ENCODE peak calls at places on chromosomes 1 and 21, in four cellular contexts. R is neural progenitor cell, Z is foreskin fibroblast, B is omental fat pad. C is an unnamed sample.
A peak's percentile ranks its signal among the peaks of the same experiment; 100 is the strongest.

GRCh38 chr1:110173466-110174117 is 23.3 kb downstream of the SLC6A17 start:
- DNase-seq in B (no peak), Z (no peak), R (no peak), C (no peak)

GRCh38 chr21:32516729-32517649 is 68.3 kb downstream of the TCP10L start:
- DNase-seq in B (no peak), Z (peak; percentile 84), R (no peak), C (no peak)

GRCh38 chr1:35442737-35443136 is 114.5 kb downstream of the KIAA0319L start:
- DNase-seq in Z (no peak), R (no peak), B (no peak), C (no peak)

GRCh38 chr1:71330991-71331390 is 250.2 kb upstream of the ZRANB2 start:
- DNase-seq in Z (no peak), B (no peak), R (no peak), C (no peak)

GRCh38 chr1:230382060-230382491 is 44.1 kb downstream of the PGBD5 start:
- DNase-seq in B (no peak), Z (no peak), R (peak; percentile 53), C (no peak)

GRCh38 chr1:245542365-245542764 is 387.6 kb downstream of the KIF26B start:
- DNase-seq in B (no peak), R (no peak), Z (no peak), C (no peak)

GRCh38 chr1:27656157-27656893 is 15.7 kb downstream of the IFI6 start:
- DNase-seq in R (peak; percentile 86), Z (peak; percentile 80), B (no peak), C (no peak)

GRCh38 chr1:119926553-119926952 is 30.2 kb upstream of the ADAM30 start:
- DNase-seq in R (no peak), B (no peak), Z (no peak), C (no peak)

GRCh38 chr1:241808265-241808664 is 39.7 kb upstream of the EXO1 start:
- DNase-seq in Z (peak; percentile 36), R (no peak), B (no peak), C (no peak)

GRCh38 chr1:91792393-91793032 is 93.4 kb downstream of the TGFBR3 start:
- DNase-seq in B (no peak), Z (no peak), R (peak; percentile 33), C (no peak)

GRCh38 chr1:12069616-12070244 is 6.6 kb downstream of the TNFRSF8 start:
- DNase-seq in B (no peak), Z (no peak), R (no peak), C (no peak)

GRCh38 chr1:88877911-88878310 is 13.5 kb downstream of the GTF2B start:
- DNase-seq in R (no peak), Z (no peak), B (no peak), C (no peak)

GRCh38 chr1:3478187-3478586 is 23.7 kb downstream of the ARHGEF16 start:
- DNase-seq in R (no peak), Z (no peak), B (no peak), C (no peak)

GRCh38 chr21:29490016-29490415 is 191.3 kb downstream of the BACH1 start:
- DNase-seq in Z (no peak), B (no peak), R (no peak), C (no peak)

GRCh38 chr1:185733818-185734709 is at the start of gene HMCN1:
- DNase-seq in Z (peak; percentile 64), B (peak; percentile 26), R (peak; percentile 91), C (no peak)

GRCh38 chr1:232378266-232379041 is 251.5 kb downstream of the SIPA1L2 start:
- DNase-seq in Z (no peak), B (no peak), R (no peak), C (no peak)

GRCh38 chr1:178438432-178438831 is 58.3 kb downstream of the CLEC20A start:
- DNase-seq in R (no peak), Z (no peak), B (no peak), C (no peak)

GRCh38 chr1:115251340-115251748 is 86.7 kb downstream of the NGF start:
- DNase-seq in R (no peak), Z (peak; percentile 56), B (no peak), C (no peak)

GRCh38 chr1:224447251-224447650 is 12.7 kb upstream of the WDR26 start:
- DNase-seq in B (peak; percentile 31), Z (peak; percentile 73), R (no peak), C (no peak)

GRCh38 chr1:15167386-15167785 is 13.8 kb downstream of the TMEM51 start:
- DNase-seq in Z (no peak), B (no peak), R (no peak), C (no peak)

GRCh38 chr1:209875510-209875909 is 47.7 kb downstream of the UTP25 start:
- DNase-seq in Z (no peak), R (peak; percentile 68), B (no peak), C (no peak)

GRCh38 chr1:94821636-94822305 is 1.6 kb downstream of the SLC44A3 start:
- DNase-seq in R (no peak), B (no peak), Z (no peak), C (no peak)

GRCh38 chr1:202811296-202812175 is 782 bp downstream of the PCAT6 start:
- DNase-seq in R (no peak), Z (peak; percentile 28), B (no peak), C (no peak)

GRCh38 chr1:167344112-167344511 is 123.4 kb downstream of the POU2F1 start:
- DNase-seq in Z (peak; percentile 43), R (no peak), B (no peak), C (no peak)

GRCh38 chr1:199855580-199855979 is 171.9 kb upstream of the NR5A2 start:
- DNase-seq in B (no peak), Z (peak; percentile 81), R (no peak), C (no peak)

GRCh38 chr1:217230412-217230811 is 400.5 kb downstream of the GPATCH2 start:
- DNase-seq in B (no peak), R (no peak), Z (no peak), C (no peak)

GRCh38 chr1:21576031-21576797 is 67.0 kb downstream of the ALPL start:
- DNase-seq in R (no peak), Z (no peak), B (no peak), C (no peak)

GRCh38 chr1:156115514-156116374 is 1.2 kb downstream of the LMNA start:
- DNase-seq in B (no peak), Z (peak; percentile 55), R (peak; percentile 55), C (no peak)

GRCh38 chr21:45525153-45525909 is 16.9 kb downstream of the SLC19A1 start:
- DNase-seq in R (no peak), B (no peak), Z (no peak), C (no peak)

GRCh38 chr1:9852410-9853301 is 28.9 kb upstream of the CLSTN1 start:
- DNase-seq in R (no peak), Z (peak; percentile 66), B (no peak), C (no peak)

GRCh38 chr21:44503901-44504399 is 36.0 kb downstream of the KRTAP10-1 start:
- DNase-seq in R (no peak), Z (no peak), B (no peak), C (no peak)

GRCh38 chr1:156868341-156868740 is 7.7 kb downstream of the NTRK1 start:
- DNase-seq in B (no peak), Z (no peak), R (no peak), C (no peak)

GRCh38 chr1:88736633-88737248 is 52.7 kb downstream of the PKN2 start:
- DNase-seq in Z (peak; percentile 29), R (peak; percentile 25), B (no peak), C (no peak)

GRCh38 chr21:38809170-38809878 is 3.6 kb downstream of the ETS2 start:
- DNase-seq in Z (no peak), R (no peak), B (no peak), C (no peak)
- TF ChIP-seq CTCF in Z (no peak), R (no peak), B (no peak), C (no peak)

GRCh38 chr1:44213222-44214112 is at the start of gene DMAP1:
- DNase-seq in B (peak; percentile 57), Z (peak; percentile 69), R (peak; percentile 92), C (peak; percentile 82)
- TF ChIP-seq CTCF in B (no peak), Z (no peak), R (no peak), C (no peak)

DNA sequence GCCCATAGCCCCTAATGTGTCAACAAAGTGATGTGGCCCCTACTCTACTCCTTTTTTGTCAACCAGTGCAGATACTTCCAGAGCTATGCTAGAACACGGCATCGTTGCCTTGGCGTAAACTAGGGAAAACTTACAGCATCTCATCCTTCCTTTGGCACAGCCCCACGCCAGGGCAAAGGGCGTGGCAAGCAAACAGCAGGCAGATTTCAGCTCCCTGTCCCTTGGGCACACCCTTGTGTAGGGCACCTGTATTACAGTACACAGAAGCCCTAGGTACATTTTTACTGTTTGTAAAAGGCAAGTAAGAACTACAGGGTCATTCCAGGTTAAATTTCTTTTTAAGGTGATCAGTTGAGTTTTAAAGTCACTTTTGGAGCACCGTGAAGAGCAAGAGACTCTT is 29.3 kb downstream of the PRDX6 start:
- DNase-seq in Z (no peak), B (no peak), R (no peak), C (no peak)
- TF ChIP-seq CTCF in Z (no peak), B (no peak), R (peak; percentile 15), C (no peak)

DNA sequence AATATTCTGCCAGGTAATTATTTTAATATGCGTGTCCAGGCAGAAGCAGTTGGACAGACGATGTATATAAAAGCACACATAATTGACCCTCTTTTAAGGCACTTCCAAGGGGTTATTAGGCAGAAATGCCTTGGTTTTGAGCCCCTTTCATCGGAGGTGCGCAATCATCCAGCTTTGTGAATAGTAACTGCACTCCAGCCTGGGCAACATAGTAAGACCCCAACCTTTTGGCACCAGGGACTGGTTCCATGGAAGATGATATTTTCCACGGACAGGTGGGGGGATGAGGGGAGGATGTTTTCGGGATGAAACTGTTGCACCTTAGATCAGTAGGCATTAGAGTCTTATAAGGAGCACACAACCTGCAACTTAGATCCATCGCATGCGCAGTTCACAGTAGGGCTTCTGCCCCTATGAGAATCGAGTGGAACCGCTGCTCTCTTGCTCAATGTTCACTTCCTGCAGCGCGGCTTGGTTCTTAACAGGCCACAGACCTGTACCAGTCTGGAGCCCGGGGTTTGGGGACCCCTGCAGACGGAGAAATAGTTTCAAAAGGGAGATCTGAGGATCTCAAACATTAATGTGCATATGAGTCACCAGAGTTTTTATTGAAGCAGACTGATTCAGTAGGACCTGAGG is 1.8 kb upstream of the MCOLN2 start:
- DNase-seq in B (no peak), Z (no peak), R (peak; percentile 37), C (no peak)
- TF ChIP-seq CTCF in B (no peak), Z (no peak), R (no peak), C (no peak)

DNA sequence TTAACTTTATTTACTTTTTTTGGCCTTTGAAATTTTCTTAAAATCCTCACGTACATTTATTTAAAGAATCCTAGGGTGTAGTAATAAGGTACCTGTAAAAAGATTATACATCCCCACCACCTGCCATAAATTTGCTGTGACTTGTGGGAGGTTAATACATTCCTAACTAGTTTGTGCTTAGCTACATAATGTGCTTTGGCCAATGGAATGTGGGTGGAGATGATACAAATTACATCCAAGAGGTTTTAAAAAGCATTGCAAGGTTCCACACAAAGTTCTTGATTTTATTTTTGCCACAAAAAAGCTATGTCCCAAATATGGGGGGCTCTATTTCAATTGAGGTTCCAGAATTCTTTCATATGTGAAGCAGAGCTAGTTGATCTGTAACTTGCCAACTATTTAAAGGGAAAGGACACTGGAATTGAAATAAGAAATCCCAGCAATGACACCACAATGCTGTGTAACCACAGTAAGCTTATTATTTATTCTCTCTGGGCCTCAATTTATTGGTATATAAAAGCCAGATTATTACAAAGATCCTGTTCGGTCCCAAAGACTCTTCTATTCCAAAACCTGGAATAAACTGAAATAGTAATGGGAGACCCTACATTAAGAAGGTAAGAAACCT is 15.7 kb downstream of the ASPM start:
- DNase-seq in R (no peak), B (no peak), Z (peak; percentile 45), C (no peak)
- TF ChIP-seq CTCF in R (no peak), B (no peak), Z (no peak), C (no peak)